ENCODE peak calls at places on chromosomes 3 and 15, in four cellular contexts. One of them, this sample, is unnamed.

GRCh38 chr15:74802290-74802689 is 10.3 kb upstream of the LMAN1L start:
- DNase-seq in WTC11: no peak
- DNase-seq in HEK293T: no peak
- DNase-seq in K562: no peak
- DNase-seq in this sample: no peak

GRCh38 chr3:63167113-63167512 is 111.0 kb upstream of the SYNPR start:
- DNase-seq in WTC11: peak; percentile 22
- DNase-seq in HEK293T: no peak
- DNase-seq in K562: no peak
- DNase-seq in this sample: no peak

GRCh38 chr3:129658156-129658843 is 51.8 kb upstream of the PLXND1 start:
- DNase-seq in WTC11: no peak
- DNase-seq in HEK293T: no peak
- DNase-seq in K562: peak; percentile 19
- DNase-seq in this sample: peak; percentile 35

GRCh38 chr3:179068779-179069530 is 2.7 kb downstream of the ZMAT3 start:
- DNase-seq in WTC11: no peak
- DNase-seq in HEK293T: no peak
- DNase-seq in K562: peak; percentile 52
- DNase-seq in this sample: no peak

GRCh38 chr3:181948286-181948685 is 236.6 kb downstream of the SOX2 start:
- DNase-seq in WTC11: peak; percentile 29
- DNase-seq in HEK293T: no peak
- DNase-seq in K562: no peak
- DNase-seq in this sample: no peak

GRCh38 chr3:56125358-56126005 is 342.8 kb downstream of the ERC2 start:
- DNase-seq in WTC11: no peak
- DNase-seq in HEK293T: peak; percentile 45
- DNase-seq in K562: peak; percentile 4
- DNase-seq in this sample: no peak

GRCh38 chr15:95327661-95328060 is 1002.8 kb upstream of the NR2F2 start:
- DNase-seq in WTC11: no peak
- DNase-seq in HEK293T: no peak
- DNase-seq in K562: no peak
- DNase-seq in this sample: no peak

GRCh38 chr15:50907866-50908208 is 646 bp upstream of the AP4E1 start:
- DNase-seq in WTC11: peak; percentile 38
- DNase-seq in HEK293T: no peak
- DNase-seq in K562: peak; percentile 67
- DNase-seq in this sample: peak; percentile 44

GRCh38 chr3:14628406-14628805 is 23.2 kb upstream of the CCDC174 start:
- DNase-seq in WTC11: no peak
- DNase-seq in HEK293T: no peak
- DNase-seq in K562: peak; percentile 21
- DNase-seq in this sample: no peak

GRCh38 chr3:11900844-11901243 is 54.2 kb upstream of the TAMM41 start:
- DNase-seq in WTC11: no peak
- DNase-seq in HEK293T: no peak
- DNase-seq in K562: no peak
- DNase-seq in this sample: no peak

GRCh38 chr15:72271895-72272212 is 500 bp downstream of the PARP6 start:
- DNase-seq in WTC11: no peak
- DNase-seq in HEK293T: peak; percentile 43
- DNase-seq in K562: peak; percentile 44
- DNase-seq in this sample: no peak

GRCh38 chr3:134651347-134652041 is 672 bp upstream of the KY start:
- DNase-seq in WTC11: no peak
- DNase-seq in HEK293T: no peak
- DNase-seq in K562: no peak
- DNase-seq in this sample: no peak

GRCh38 chr3:147407107-147407494 is 758 bp upstream of the ZIC4 start:
- DNase-seq in WTC11: peak; percentile 41
- DNase-seq in HEK293T: no peak
- DNase-seq in K562: no peak
- DNase-seq in this sample: no peak

GRCh38 chr15:72994778-72995177 is 57.5 kb upstream of the NEO1 start:
- DNase-seq in WTC11: no peak
- DNase-seq in HEK293T: no peak
- DNase-seq in K562: no peak
- DNase-seq in this sample: no peak

GRCh38 chr15:77371850-77372249 is 48.1 kb downstream of the PEAK1 start:
- DNase-seq in WTC11: no peak
- DNase-seq in HEK293T: no peak
- DNase-seq in K562: no peak
- DNase-seq in this sample: no peak

GRCh38 chr3:180036678-180037455 is at the start of gene PEX5L:
- DNase-seq in WTC11: peak; percentile 85
- DNase-seq in HEK293T: peak; percentile 62
- DNase-seq in K562: peak; percentile 2
- DNase-seq in this sample: peak; percentile 2

GRCh38 chr3:17013050-17013449 is 128.3 kb downstream of the PLCL2 start:
- DNase-seq in WTC11: no peak
- DNase-seq in HEK293T: no peak
- DNase-seq in K562: no peak
- DNase-seq in this sample: no peak

GRCh38 chr3:17011774-17012338 is 127.1 kb downstream of the PLCL2 start:
- DNase-seq in WTC11: no peak
- DNase-seq in HEK293T: no peak
- DNase-seq in K562: no peak
- DNase-seq in this sample: no peak

GRCh38 chr3:17013571-17013970 is 128.8 kb downstream of the PLCL2 start:
- DNase-seq in WTC11: no peak
- DNase-seq in HEK293T: no peak
- DNase-seq in K562: no peak
- DNase-seq in this sample: no peak

GRCh38 chr3:17006143-17006839 is 121.5 kb downstream of the PLCL2 start:
- DNase-seq in WTC11: no peak
- DNase-seq in HEK293T: no peak
- DNase-seq in K562: no peak
- DNase-seq in this sample: no peak

GRCh38 chr3:17009831-17010230 is 125.1 kb downstream of the PLCL2 start:
- DNase-seq in WTC11: no peak
- DNase-seq in HEK293T: no peak
- DNase-seq in K562: no peak
- DNase-seq in this sample: no peak
- TF ChIP-seq ELF4 in WTC11: no peak
- TF ChIP-seq ELF4 in HEK293T: no peak
- TF ChIP-seq ELF4 in K562: no peak
- TF ChIP-seq ELF4 in this sample: no peak

GRCh38 chr15:44801368-44801767 is 65.0 kb downstream of the TRIM69 start:
- DNase-seq in WTC11: no peak
- DNase-seq in HEK293T: no peak
- DNase-seq in K562: no peak
- DNase-seq in this sample: peak; percentile 14

GRCh38 chr15:44801797-44802196 is 65.5 kb downstream of the TRIM69 start:
- DNase-seq in WTC11: no peak
- DNase-seq in HEK293T: no peak
- DNase-seq in K562: no peak
- DNase-seq in this sample: no peak

GRCh38 chr15:44802336-44802735 is 66.0 kb downstream of the TRIM69 start:
- DNase-seq in WTC11: no peak
- DNase-seq in HEK293T: no peak
- DNase-seq in K562: no peak
- DNase-seq in this sample: no peak

GRCh38 chr15:44796508-44796907 is 60.2 kb downstream of the TRIM69 start:
- DNase-seq in WTC11: no peak
- DNase-seq in HEK293T: no peak
- DNase-seq in K562: peak; percentile 39
- DNase-seq in this sample: no peak

GRCh38 chr15:44798815-44799214 is 62.5 kb downstream of the TRIM69 start:
- DNase-seq in WTC11: no peak
- DNase-seq in HEK293T: peak; percentile 8
- DNase-seq in K562: peak; percentile 46
- DNase-seq in this sample: peak; percentile 15
- TF ChIP-seq ELF4 in WTC11: no peak
- TF ChIP-seq ELF4 in HEK293T: no peak
- TF ChIP-seq ELF4 in K562: no peak
- TF ChIP-seq ELF4 in this sample: no peak

GRCh38 chr15:48592221-48592731 is 53.2 kb downstream of the FBN1 start:
- DNase-seq in WTC11: no peak
- DNase-seq in HEK293T: no peak
- DNase-seq in K562: peak; percentile 55
- DNase-seq in this sample: no peak

GRCh38 chr15:48592929-48593328 is 52.6 kb downstream of the FBN1 start:
- DNase-seq in WTC11: no peak
- DNase-seq in HEK293T: no peak
- DNase-seq in K562: no peak
- DNase-seq in this sample: no peak

GRCh38 chr15:48596415-48596814 is 49.1 kb downstream of the FBN1 start:
- DNase-seq in WTC11: no peak
- DNase-seq in HEK293T: no peak
- DNase-seq in K562: no peak
- DNase-seq in this sample: no peak

GRCh38 chr15:48596841-48597240 is 48.7 kb downstream of the FBN1 start:
- DNase-seq in WTC11: no peak
- DNase-seq in HEK293T: no peak
- DNase-seq in K562: no peak
- DNase-seq in this sample: no peak

GRCh38 chr15:48595988-48596387 is 49.5 kb downstream of the FBN1 start:
- DNase-seq in WTC11: no peak
- DNase-seq in HEK293T: no peak
- DNase-seq in K562: no peak
- DNase-seq in this sample: no peak
- TF ChIP-seq ELF4 in WTC11: no peak
- TF ChIP-seq ELF4 in HEK293T: no peak
- TF ChIP-seq ELF4 in K562: no peak
- TF ChIP-seq ELF4 in this sample: no peak

DNA sequence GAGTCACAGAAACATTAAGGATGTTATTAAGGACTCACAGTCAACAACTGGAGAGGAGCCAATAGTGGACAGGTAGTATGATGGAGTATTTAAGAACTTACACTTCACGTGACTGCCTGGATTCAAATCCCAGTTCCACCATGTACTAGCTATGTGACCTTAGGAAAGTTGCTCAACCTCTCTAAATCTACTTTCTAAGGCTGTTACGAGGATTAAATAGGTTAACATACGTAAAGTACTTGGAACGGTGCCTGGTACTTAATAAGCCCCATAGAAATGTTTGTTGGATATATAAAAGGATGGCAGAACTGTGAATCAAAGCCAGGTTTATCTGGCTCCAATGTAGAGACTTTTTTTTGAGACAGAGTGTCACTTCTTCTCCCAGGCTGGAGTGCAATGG is 24.4 kb downstream of the THRB start:
- DNase-seq in WTC11: no peak
- DNase-seq in HEK293T: no peak
- DNase-seq in K562: no peak
- DNase-seq in this sample: no peak
- TF ChIP-seq ELF4 in WTC11: no peak
- TF ChIP-seq ELF4 in HEK293T: no peak
- TF ChIP-seq ELF4 in K562: no peak
- TF ChIP-seq ELF4 in this sample: no peak

GRCh38 chr3:43707998-43708397 is 17.3 kb downstream of the ABHD5 start:
- DNase-seq in WTC11: no peak
- DNase-seq in HEK293T: no peak
- DNase-seq in K562: no peak
- DNase-seq in this sample: peak; percentile 43
- TF ChIP-seq ELF4 in WTC11: no peak
- TF ChIP-seq ELF4 in HEK293T: no peak
- TF ChIP-seq ELF4 in K562: no peak
- TF ChIP-seq ELF4 in this sample: no peak

GRCh38 chr15:53982281-53982680 is 4.0 kb downstream of the UNC13C start:
- DNase-seq in WTC11: no peak
- DNase-seq in HEK293T: no peak
- DNase-seq in K562: no peak
- DNase-seq in this sample: no peak

GRCh38 chr15:53979051-53979788 is 979 bp downstream of the UNC13C start:
- DNase-seq in WTC11: no peak
- DNase-seq in HEK293T: no peak
- DNase-seq in K562: no peak
- DNase-seq in this sample: no peak

GRCh38 chr15:53976844-53977392 is 1.3 kb upstream of the UNC13C start:
- DNase-seq in WTC11: peak; percentile 62
- DNase-seq in HEK293T: peak; percentile 23
- DNase-seq in K562: no peak
- DNase-seq in this sample: peak; percentile 5

GRCh38 chr15:53974813-53975212 is 3.4 kb upstream of the UNC13C start:
- DNase-seq in WTC11: no peak
- DNase-seq in HEK293T: no peak
- DNase-seq in K562: no peak
- DNase-seq in this sample: no peak

GRCh38 chr15:53978248-53978906 is at the start of gene UNC13C:
- DNase-seq in WTC11: peak; percentile 77
- DNase-seq in HEK293T: peak; percentile 6
- DNase-seq in K562: no peak
- DNase-seq in this sample: peak; percentile 1
- TF ChIP-seq ELF4 in WTC11: no peak
- TF ChIP-seq ELF4 in HEK293T: no peak
- TF ChIP-seq ELF4 in K562: no peak
- TF ChIP-seq ELF4 in this sample: no peak

GRCh38 chr15:65981837-65982696 is 112.8 kb downstream of the RAB11A start:
- DNase-seq in WTC11: peak; percentile 88
- DNase-seq in HEK293T: peak; percentile 55
- DNase-seq in K562: peak; percentile 24
- DNase-seq in this sample: peak; percentile 18
- TF ChIP-seq ELF4 in WTC11: no peak
- TF ChIP-seq ELF4 in HEK293T: no peak
- TF ChIP-seq ELF4 in K562: no peak
- TF ChIP-seq ELF4 in this sample: no peak

GRCh38 chr3:13451301-13451673 is 28.8 kb upstream of the HDAC11 start:
- DNase-seq in WTC11: peak; percentile 19
- DNase-seq in HEK293T: no peak
- DNase-seq in K562: no peak
- DNase-seq in this sample: no peak
- TF ChIP-seq ELF4 in WTC11: no peak
- TF ChIP-seq ELF4 in HEK293T: no peak
- TF ChIP-seq ELF4 in K562: no peak
- TF ChIP-seq ELF4 in this sample: no peak